ENCODE peak calls at places on chromosomes 1 and 21, in six cellular contexts. I, X, U, G, N and T are unnamed samples.

GRCh38 chr1:247548092-247548491 is 842 bp upstream of the GCSAML start:
- DNase-seq in N (no peak), G (no peak), X (no peak), I (no peak), U (no peak), T (no peak)

GRCh38 chr1:203428981-203429599 is 46.5 kb upstream of the PRELP start:
- DNase-seq in U (no peak), X (no peak), G (no peak), I (peak), N (no peak), T (no peak)

GRCh38 chr1:154353460-154353904 is 28.2 kb downstream of the ATP8B2 start:
- DNase-seq in G (peak), I (peak), X (no peak), U (peak), N (peak), T (peak)

GRCh38 chr1:109765483-109765815 is 1.7 kb upstream of the EPS8L3 start:
- DNase-seq in G (no peak), X (no peak), N (no peak), I (no peak), U (no peak), T (no peak)

GRCh38 chr1:28246427-28246832 is 10.5 kb downstream of the ATP5IF1 start:
- DNase-seq in I (no peak), N (no peak), G (no peak), X (no peak), U (no peak), T (no peak)

GRCh38 chr1:58782308-58783089 is 1.3 kb downstream of the JUN start:
- DNase-seq in G (peak), X (peak), I (peak), U (peak), N (peak), T (no peak)

GRCh38 chr1:183096889-183097288 is 73.7 kb downstream of the LAMC1 start:
- DNase-seq in N (no peak), I (no peak), U (no peak), G (peak), X (no peak), T (peak)

GRCh38 chr1:38585971-38586370 is 273.6 kb downstream of the RRAGC start:
- DNase-seq in N (no peak), X (no peak), I (no peak), G (no peak), U (no peak), T (no peak)

GRCh38 chr21:42576639-42577038 is 63.0 kb downstream of the SLC37A1 start:
- DNase-seq in I (no peak), X (no peak), U (no peak), N (no peak), G (no peak), T (no peak)

GRCh38 chr1:35706846-35707245 is 11.8 kb downstream of the C1orf216 start:
- DNase-seq in U (no peak), G (no peak), N (no peak), I (no peak), X (no peak), T (no peak)

GRCh38 chr1:54413295-54413694 is 7.1 kb upstream of the SSBP3 start:
- DNase-seq in G (peak), X (no peak), N (peak), U (no peak), I (peak), T (peak)

GRCh38 chr1:222976453-222976852 is 161.6 kb downstream of the DISP1 start:
- DNase-seq in I (no peak), G (peak), X (no peak), N (no peak), U (no peak), T (no peak)

GRCh38 chr1:64980745-64981601 is 14.6 kb upstream of the JAK1 start:
- DNase-seq in I (no peak), X (no peak), N (no peak), U (no peak), G (no peak), T (peak)

GRCh38 chr1:89519779-89520358 is 4.8 kb upstream of the LRRC8B start:
- DNase-seq in I (no peak), U (no peak), N (no peak), X (peak), G (peak), T (peak)

GRCh38 chr1:154943649-154944421 is 7.3 kb upstream of the PMVK start:
- DNase-seq in U (no peak), G (peak), X (peak), I (peak), N (no peak), T (no peak)

DNA sequence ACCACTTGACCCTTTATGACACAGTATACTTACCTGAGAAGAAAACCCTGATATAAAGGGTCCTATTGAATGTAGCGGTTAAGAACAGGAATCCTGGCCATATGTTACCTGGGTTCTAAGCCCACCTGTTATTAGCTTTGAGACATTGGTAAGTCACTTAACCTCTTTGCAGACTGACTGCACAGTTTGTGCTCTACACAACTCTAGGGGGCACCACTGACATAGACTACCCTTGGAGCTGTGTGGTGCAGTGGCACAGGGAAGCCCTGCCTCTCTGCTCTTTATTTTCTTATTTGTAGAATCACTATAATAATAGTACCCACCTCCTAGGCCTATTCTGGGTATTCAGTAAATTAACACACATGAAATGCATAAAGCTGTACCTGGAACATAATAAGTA is 165.6 kb downstream of the C1orf94 start:
- DNase-seq in G (no peak), N (no peak), U (no peak), I (no peak), X (no peak), T (no peak)
- TF ChIP-seq CTCF in G (no peak), N (no peak), U (no peak), I (no peak), X (no peak), T (no peak)

GRCh38 chr1:16115468-16116363 is 40.2 kb downstream of the EPHA2 start:
- DNase-seq in G (no peak), I (no peak), X (no peak), N (no peak), U (no peak), T (no peak)
- H3K27ac ChIP-seq in G (no peak), I (no peak), X (no peak), N (no peak), U (no peak), T (no peak)

DNA sequence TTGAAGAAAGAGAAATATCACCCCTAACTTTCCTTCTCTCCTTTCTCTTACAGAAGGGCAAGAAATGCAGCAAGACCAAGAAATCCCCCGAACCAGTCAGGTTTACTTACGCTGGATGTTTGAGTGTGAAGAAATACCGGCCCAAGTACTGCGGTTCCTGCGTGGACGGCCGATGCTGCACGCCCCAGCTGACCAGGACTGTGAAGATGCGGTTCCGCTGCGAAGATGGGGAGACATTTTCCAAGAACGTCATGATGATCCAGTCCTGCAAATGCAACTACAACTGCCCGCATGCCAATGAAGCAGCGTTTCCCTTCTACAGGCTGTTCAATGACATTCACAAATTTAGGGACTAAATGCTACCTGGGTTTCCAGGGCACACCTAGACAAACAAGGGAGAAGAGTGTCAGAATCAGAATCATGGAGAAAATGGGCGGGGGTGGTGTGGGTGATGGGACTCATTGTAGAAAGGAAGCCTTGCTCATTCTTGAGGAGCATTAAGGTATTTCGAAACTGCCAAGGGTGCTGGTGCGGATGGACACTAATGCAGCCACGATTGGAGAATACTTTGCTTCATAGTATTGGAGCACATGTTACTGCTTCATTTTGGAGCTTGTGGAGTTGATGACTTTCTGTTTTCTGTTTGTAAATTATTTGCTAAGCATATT is 2.3 kb downstream of the CCN1 start:
- DNase-seq in U (no peak), I (no peak), N (no peak), G (peak), X (no peak), T (no peak)
- TF ChIP-seq CTCF in U (no peak), I (peak), N (no peak), G (no peak), X (no peak), T (no peak)

GRCh38 chr21:31012133-31013089 is 25.9 kb downstream of the KRTAP19-8 start:
- DNase-seq in N (no peak), I (no peak), U (no peak), G (no peak), X (no peak), T (no peak)
- H3K27ac ChIP-seq in N (no peak), I (no peak), U (no peak), G (no peak), X (no peak), T (no peak)

GRCh38 chr1:66443793-66444192 is 90.2 kb upstream of the SGIP1 start:
- DNase-seq in G (peak), X (no peak), N (no peak), I (no peak), U (no peak), T (no peak)
- TF ChIP-seq CTCF in G (peak), X (no peak), N (peak), I (no peak), U (no peak), T (no peak)